ENCODE peak calls at places on chromosome 19, in six cellular contexts. E is GM23338; N is AG04449; S is psoas muscle; T is stimulated activated CD4-positive, alpha-beta T cell treated with anti-CD3 and anti-CD28 coated beads, Interleukin-2, amount 100 ng/mL, for 24 hours; X is hypothalamus. W is an unnamed sample.

GRCh38 chr19:33186431-33186830 is 7.7 kb upstream of the LRP3 start:
- DNase-seq in E (no peak), N (no peak), S (no peak), T (no peak), X (no peak), W (no peak)

GRCh38 chr19:45972081-45972943 is 1.4 kb downstream of the NOVA2 start:
- DNase-seq in E (no peak), N (no peak), S (no peak), T (peak), X (no peak), W (peak)

GRCh38 chr19:33302175-33302973 is at the start of gene CEBPA:
- DNase-seq in E (peak), N (no peak), S (peak), T (peak), X (peak), W (peak)

GRCh38 chr19:51375504-51376221 is 3.2 kb upstream of the NKG7 start:
- DNase-seq in E (no peak), N (no peak), S (no peak), T (peak), X (no peak), W (peak)

GRCh38 chr19:17865364-17866311 is 5.9 kb downstream of the RPL18A start:
- DNase-seq in E (peak), N (no peak), S (no peak), T (peak), X (no peak), W (no peak)

GRCh38 chr19:40411125-40411842 is 1.9 kb downstream of the PRX start:
- DNase-seq in E (no peak), N (no peak), S (peak), T (no peak), X (no peak), W (no peak)

GRCh38 chr19:275958-276646 is 15.1 kb downstream of the PLPP2 start:
- DNase-seq in E (no peak), N (no peak), S (no peak), T (no peak), X (no peak), W (no peak)

GRCh38 chr19:6020166-6020967 is 42.4 kb upstream of the RANBP3 start:
- DNase-seq in E (no peak), N (no peak), S (no peak), T (no peak), X (no peak), W (no peak)

GRCh38 chr19:3852614-3853254 is 16.1 kb downstream of the ZFR2 start:
- DNase-seq in E (no peak), N (peak), S (no peak), T (peak), X (no peak), W (no peak)

GRCh38 chr19:29415507-29415906 is 110.3 kb upstream of the VSTM2B start:
- DNase-seq in E (peak), N (no peak), S (no peak), T (no peak), X (no peak), W (no peak)

GRCh38 chr19:44648536-44649370 is 5.0 kb downstream of the PVR start:
- DNase-seq in E (no peak), N (no peak), S (no peak), T (no peak), X (no peak), W (no peak)

GRCh38 chr19:6055013-6055795 is 55.1 kb downstream of the RFX2 start:
- DNase-seq in E (no peak), N (no peak), S (no peak), T (no peak), X (no peak), W (no peak)

GRCh38 chr19:28293685-28294084 is 919.3 kb downstream of the UQCRFS1 start:
- DNase-seq in E (no peak), N (no peak), S (no peak), T (no peak), X (no peak), W (no peak)

GRCh38 chr19:494171-495046 is 1.9 kb upstream of the MADCAM1 start:
- DNase-seq in E (peak), N (no peak), S (peak), T (no peak), X (no peak), W (no peak)

GRCh38 chr19:41532526-41532925 is 43.4 kb upstream of the CEACAM21 start:
- DNase-seq in E (no peak), N (no peak), S (no peak), T (no peak), X (no peak), W (no peak)

GRCh38 chr19:54160182-54160811 is 776 bp upstream of the LENG1 start:
- DNase-seq in E (peak), N (no peak), S (no peak), T (no peak), X (no peak), W (no peak)

GRCh38 chr19:42452590-42452989 is 9.8 kb upstream of the CXCL17 start:
- DNase-seq in E (no peak), N (no peak), S (no peak), T (no peak), X (no peak), W (no peak)

W was measured in activated naive CD8-positive, alpha-beta T cell treated with anti-CD3 and anti-CD28 coated beads, Interleukin-2, amount 10 ng/mL, durations not matched to agents 7 days and 5 days.